ENCODE peak calls at places on chromosomes 13 and 19, in seven cellular contexts. H, F, G, A, Y, K and N are unnamed samples.

GRCh38 chr13:110278859-110279258 is 28.1 kb downstream of the COL4A1 start:
- DNase-seq in G (no peak), H (no peak), Y (no peak), F (no peak), K (no peak), A (no peak), N (no peak)

GRCh38 chr19:35483089-35483488 is 7.2 kb downstream of the KRTDAP start:
- DNase-seq in H (no peak), A (no peak), G (no peak), F (no peak), K (no peak), Y (no peak), N (no peak)

GRCh38 chr19:7224205-7224833 is 69.9 kb downstream of the INSR start:
- DNase-seq in H (no peak), F (no peak), Y (no peak), A (peak), G (no peak), K (peak), N (no peak)

GRCh38 chr13:35475131-35475959 is 1.1 kb downstream of the MAB21L1 start:
- DNase-seq in G (no peak), K (no peak), H (no peak), Y (no peak), F (peak), A (peak), N (no peak)

GRCh38 chr13:21061077-21061945 is at the start of gene LATS2:
- DNase-seq in K (peak), F (peak), G (peak), H (peak), Y (peak), A (peak), N (peak)

GRCh38 chr13:70769771-70770326 is 661.6 kb upstream of the KLHL1 start:
- DNase-seq in Y (no peak), F (no peak), K (no peak), A (no peak), G (no peak), H (no peak), N (no peak)

GRCh38 chr13:98990701-98991100 is 12.8 kb upstream of the DOCK9 start:
- DNase-seq in A (no peak), Y (no peak), F (no peak), G (no peak), H (no peak), K (no peak), N (no peak)

GRCh38 chr13:74134226-74134776 is at the start of gene KLF12:
- DNase-seq in G (peak), H (peak), F (peak), A (peak), K (peak), Y (peak), N (peak)

GRCh38 chr13:113759525-113760137 is 605 bp downstream of the TMEM255B start:
- DNase-seq in A (no peak), Y (no peak), H (no peak), K (peak), F (peak), G (no peak), N (no peak)

GRCh38 chr13:102185375-102185984 is 216.4 kb downstream of the FGF14 start:
- DNase-seq in H (no peak), A (no peak), G (no peak), K (no peak), Y (no peak), F (no peak), N (no peak)

GRCh38 chr19:7515471-7516226 is at the start of gene ZNF358:
- DNase-seq in A (peak), K (peak), H (peak), Y (peak), F (peak), G (peak), N (peak)

GRCh38 chr13:32638739-32639138 is 52.5 kb downstream of the PDS5B start:
- DNase-seq in F (no peak), H (no peak), G (no peak), K (no peak), Y (no peak), A (no peak), N (no peak)

GRCh38 chr13:105920375-105920774 is 615.1 kb downstream of the EFNB2 start:
- DNase-seq in G (no peak), K (no peak), H (no peak), A (no peak), F (peak), Y (no peak), N (no peak)